ENCODE peak calls at places on chromosomes 5 and 9, in eight cellular contexts. A, Q, P, J, V, I, G and B are unnamed samples.
A peak's percentile ranks its signal among the peaks of the same experiment; 100 is the strongest.

GRCh38 chr5:59371525-59372138 is 521.9 kb downstream of the PDE4D start:
- DNase-seq in A (no peak), Q (no peak), G (no peak), J (no peak), P (no peak), I (no peak), V (no peak), B (no peak)

GRCh38 chr9:6902423-6902822 is 144.7 kb downstream of the KDM4C start:
- DNase-seq in I (no peak), J (peak; percentile 34), Q (no peak), V (no peak), A (peak; percentile 81), G (no peak), P (no peak), B (no peak)

GRCh38 chr5:1199340-1199648 is 2.1 kb upstream of the SLC6A19 start:
- DNase-seq in P (no peak), G (no peak), A (no peak), I (no peak), J (no peak), V (no peak), Q (no peak), B (no peak)

GRCh38 chr9:126604706-126605105 is 9.0 kb upstream of the LMX1B start:
- DNase-seq in V (no peak), A (no peak), P (no peak), J (no peak), Q (no peak), G (no peak), I (no peak), B (peak; percentile 8)

GRCh38 chr5:176542596-176543427 is 5.6 kb upstream of the RNF44 start:
- DNase-seq in G (peak; percentile 64), Q (peak; percentile 82), I (peak; percentile 89), J (no peak), V (peak; percentile 75), P (peak; percentile 82), A (peak; percentile 58), B (peak; percentile 87)

GRCh38 chr5:141868541-141868940 is 9.7 kb downstream of the PCDH1 start:
- DNase-seq in P (no peak), J (no peak), Q (no peak), A (no peak), I (no peak), G (no peak), V (no peak), B (no peak)

GRCh38 chr5:115735108-115735998 is 81.1 kb downstream of the CDO1 start:
- DNase-seq in P (no peak), Q (no peak), G (no peak), V (peak; percentile 47), A (no peak), J (no peak), I (no peak), B (peak; percentile 26)

GRCh38 chr9:107172979-107173347 is 110.1 kb upstream of the RAD23B start:
- DNase-seq in G (no peak), V (no peak), A (no peak), Q (no peak), J (no peak), I (no peak), P (no peak), B (no peak)

GRCh38 chr9:76624381-76625048 is 139.7 kb upstream of the PCA3 start:
- DNase-seq in P (peak; percentile 29), Q (no peak), G (peak; percentile 82), A (no peak), I (no peak), J (no peak), V (no peak), B (peak; percentile 15)

GRCh38 chr9:130450344-130451003 is 5.7 kb downstream of the ASS1 start:
- DNase-seq in V (peak; percentile 53), J (no peak), Q (peak; percentile 90), P (no peak), A (no peak), I (no peak), G (no peak), B (no peak)

GRCh38 chr9:125843646-125844045 is 96.5 kb downstream of the PBX3 start:
- DNase-seq in G (no peak), V (peak; percentile 49), Q (no peak), P (no peak), A (no peak), I (peak; percentile 45), J (no peak), B (peak; percentile 34)

GRCh38 chr5:172919525-172920446 is 39.4 kb upstream of the RPL26L1 start:
- DNase-seq in A (no peak), J (no peak), P (no peak), I (no peak), G (no peak), V (no peak), Q (no peak), B (no peak)

GRCh38 chr5:170681013-170681433 is 102.5 kb upstream of the GABRP start:
- DNase-seq in A (peak; percentile 24), J (no peak), G (peak; percentile 64), Q (peak; percentile 81), P (no peak), V (peak; percentile 92), I (peak; percentile 57), B (peak; percentile 90)

GRCh38 chr9:36149197-36149596 is 12.7 kb downstream of the GLIPR2 start:
- DNase-seq in A (no peak), Q (no peak), J (no peak), G (no peak), V (no peak), I (peak; percentile 41), P (no peak), B (no peak)

DNA sequence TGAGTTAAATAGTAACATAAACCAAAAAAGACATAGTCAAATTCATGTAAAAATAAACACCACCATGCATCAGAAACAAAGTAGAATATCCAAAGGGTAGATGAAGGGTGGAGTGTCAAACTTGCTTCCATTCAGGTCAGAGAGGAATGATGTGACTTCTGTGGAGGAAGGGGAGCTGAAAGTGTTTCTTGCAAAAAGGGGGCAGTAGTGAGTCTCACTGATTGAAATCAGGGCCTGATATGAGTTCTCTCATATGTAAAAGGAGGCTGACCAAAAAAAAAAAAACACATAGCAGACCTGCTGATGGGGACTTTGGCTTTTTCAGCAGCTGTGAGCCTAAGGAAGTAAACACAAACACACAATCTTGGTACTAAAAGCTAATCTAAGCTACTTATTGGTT is 38.8 kb upstream of the RGMB start:
- DNase-seq in I (no peak), A (no peak), G (no peak), P (peak; percentile 2), V (peak; percentile 68), Q (no peak), J (no peak), B (peak; percentile 3)
- TF ChIP-seq CTCF in I (no peak), A (peak; percentile 54), G (no peak), P (peak; percentile 46), V (peak; percentile 58), Q (no peak), J (no peak), B (no peak)

GRCh38 chr5:122941737-122942136 is 94.8 kb downstream of the PPIC start:
- DNase-seq in P (no peak), G (peak; percentile 47), V (no peak), Q (no peak), I (no peak), A (no peak), J (no peak), B (no peak)

GRCh38 chr5:122940890-122941289 is 95.5 kb downstream of the SNX24 start:
- DNase-seq in G (no peak), Q (no peak), J (no peak), A (no peak), I (no peak), P (no peak), V (no peak), B (no peak)

GRCh38 chr5:122937914-122938313 is 92.5 kb downstream of the SNX24 start:
- DNase-seq in G (no peak), J (no peak), Q (no peak), V (peak; percentile 18), P (no peak), A (no peak), I (no peak), B (no peak)

GRCh38 chr5:122943050-122943698 is 93.4 kb downstream of the PPIC start:
- DNase-seq in Q (no peak), V (no peak), G (no peak), A (no peak), J (no peak), P (no peak), I (no peak), B (no peak)

GRCh38 chr5:122942164-122942914 is 94.2 kb downstream of the PPIC start:
- DNase-seq in G (no peak), A (no peak), Q (no peak), P (no peak), I (no peak), V (no peak), J (no peak), B (no peak)
- TF ChIP-seq EZH2phosphoT487 in G (no peak), A (no peak), Q (no peak), P (no peak), I (no peak), V (no peak), J (no peak), B (no peak)

DNA sequence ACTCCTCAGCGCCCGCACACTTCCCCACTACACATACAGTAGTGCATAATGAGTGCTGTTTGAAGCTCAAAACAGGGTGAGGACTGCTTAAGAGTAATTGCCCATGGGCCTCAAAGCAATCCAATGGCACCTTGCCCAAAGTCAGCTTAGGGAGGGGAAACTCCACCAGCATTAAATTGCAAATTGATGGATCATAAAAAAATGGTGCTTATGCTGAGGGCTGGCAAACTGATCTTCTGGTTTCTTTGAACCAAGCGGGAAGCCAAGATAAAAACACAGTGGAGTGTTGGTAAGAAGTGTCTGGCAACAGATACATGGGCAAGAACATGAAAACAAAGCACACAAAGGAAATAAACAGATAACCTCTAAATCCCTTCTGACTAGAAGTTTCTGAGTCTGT is 28.0 kb downstream of the TLE1 start:
- DNase-seq in P (no peak), A (no peak), Q (no peak), I (no peak), V (no peak), J (no peak), G (no peak), B (no peak)
- TF ChIP-seq CTCF in P (no peak), A (no peak), Q (no peak), I (no peak), V (no peak), J (no peak), G (no peak), B (no peak)

GRCh38 chr9:124721109-124721850 is 49.8 kb downstream of the NR6A1 start:
- DNase-seq in V (peak; percentile 26), G (no peak), I (no peak), P (no peak), J (peak; percentile 59), Q (no peak), A (no peak), B (peak; percentile 7)
- TF ChIP-seq EZH2phosphoT487 in V (no peak), G (no peak), I (no peak), P (no peak), J (no peak), Q (no peak), A (no peak), B (no peak)

DNA sequence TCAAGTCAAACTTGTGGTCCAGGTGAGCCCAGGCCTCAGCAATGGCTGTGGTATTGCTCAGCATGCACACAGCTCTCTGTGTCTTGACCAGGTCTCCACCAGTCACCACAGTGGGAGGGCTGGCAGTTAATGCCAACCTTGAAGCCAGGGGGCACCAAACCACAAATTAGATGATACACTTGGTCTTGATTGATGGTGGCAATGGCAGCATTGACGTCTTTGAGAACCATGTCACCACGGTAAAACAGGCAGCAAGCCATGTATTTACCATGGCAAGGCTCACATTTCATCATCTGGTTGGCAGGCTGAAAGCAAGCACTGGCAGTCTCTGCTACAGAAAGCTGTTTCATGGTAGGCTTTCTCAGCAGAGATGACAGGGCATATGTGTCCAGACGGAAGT is 40.0 kb downstream of the NIM1K start:
- DNase-seq in Q (no peak), V (peak; percentile 34), G (peak; percentile 25), A (peak; percentile 64), J (peak; percentile 27), I (peak; percentile 17), P (peak; percentile 13), B (no peak)
- TF ChIP-seq CTCF in Q (no peak), V (peak; percentile 37), G (peak; percentile 28), A (peak; percentile 67), J (peak; percentile 44), I (peak; percentile 25), P (peak; percentile 43), B (peak; percentile 16)

GRCh38 chr9:14670718-14671117 is 22.5 kb downstream of the ZDHHC21 start:
- DNase-seq in P (no peak), V (no peak), I (no peak), A (peak; percentile 34), J (no peak), G (no peak), Q (no peak), B (no peak)
- TF ChIP-seq EZH2phosphoT487 in P (no peak), V (no peak), I (no peak), A (no peak), J (no peak), G (no peak), Q (no peak), B (no peak)